ENCODE peak calls at places on chromosome 1, in nine cellular contexts. E is BJ; X is NB4; B is left colon; A is effector memory CD8-positive, alpha-beta T cell; S is neural progenitor cell; Q is activated naive CD4-positive, alpha-beta T cell; F is osteocyte; Z is NCI-H1092. J is an unnamed sample.
A peak's percentile ranks its signal among the peaks of the same experiment; 100 is the strongest.

GRCh38 chr1:223720987-223721591 is 8.8 kb downstream of the CAPN2 start:
- DNase-seq in E (peak; percentile 89), X (no peak), B (peak; percentile 44), A (no peak), S (no peak), Q (no peak), F (no peak), Z (no peak), J (no peak)

GRCh38 chr1:182260516-182260915 is 131.1 kb downstream of the GLUL start:
- DNase-seq in E (no peak), X (peak; percentile 49), B (no peak), A (no peak), S (no peak), Q (no peak), F (no peak), Z (no peak), J (no peak)

GRCh38 chr1:53376742-53377437 is 49.0 kb upstream of the LRP8 start:
- DNase-seq in E (no peak), X (no peak), B (no peak), A (no peak), S (no peak), Q (no peak), F (peak; percentile 67), Z (no peak), J (peak; percentile 70)

GRCh38 chr1:161145832-161146231 is 7.9 kb upstream of the UFC1 start:
- DNase-seq in E (no peak), X (no peak), B (no peak), A (no peak), S (no peak), Q (no peak), F (no peak), Z (no peak), J (no peak)

GRCh38 chr1:224340711-224341384 is 10.9 kb upstream of the NVL start:
- DNase-seq in E (no peak), X (peak; percentile 36), B (peak; percentile 49), A (no peak), S (peak; percentile 45), Q (peak; percentile 21), F (no peak), Z (no peak), J (no peak)

GRCh38 chr1:156750932-156751723 is at the start of gene HDGF:
- DNase-seq in E (no peak), X (peak; percentile 74), B (peak; percentile 63), A (peak; percentile 35), S (peak; percentile 77), Q (no peak), F (no peak), Z (peak; percentile 45), J (peak; percentile 93)

GRCh38 chr1:203425668-203425999 is 50.0 kb upstream of the PRELP start:
- DNase-seq in E (no peak), X (no peak), B (no peak), A (no peak), S (no peak), Q (no peak), F (no peak), Z (no peak), J (no peak)

GRCh38 chr1:160342520-160342919 is 530 bp downstream of the COPA start:
- DNase-seq in E (no peak), X (peak; percentile 27), B (peak; percentile 15), A (peak; percentile 17), S (peak; percentile 8), Q (no peak), F (no peak), Z (no peak), J (no peak)

J was measured in esophagus muscularis mucosa.